ENCODE peak calls at places on chromosomes 1 and 21, in seven cellular contexts. One of them, this sample, is unnamed.

GRCh38 chr1:97123717-97124446 is 402.3 kb downstream of the PTBP2 start:
- DNase-seq in GM12865: no peak
- DNase-seq in sigmoid colon: no peak
- DNase-seq in heart left ventricle: no peak
- DNase-seq in PC-9: no peak
- DNase-seq in prostate gland: no peak
- DNase-seq in HFF-Myc: no peak
- DNase-seq in this sample: no peak

GRCh38 chr1:219206350-219206749 is 32.7 kb downstream of the LYPLAL1 start:
- DNase-seq in GM12865: no peak
- DNase-seq in sigmoid colon: no peak
- DNase-seq in heart left ventricle: no peak
- DNase-seq in PC-9: no peak
- DNase-seq in prostate gland: no peak
- DNase-seq in HFF-Myc: no peak
- DNase-seq in this sample: no peak

GRCh38 chr1:82565146-82565545 is 764.4 kb downstream of the ADGRL2 start:
- DNase-seq in GM12865: no peak
- DNase-seq in sigmoid colon: no peak
- DNase-seq in heart left ventricle: no peak
- DNase-seq in PC-9: peak
- DNase-seq in prostate gland: peak
- DNase-seq in HFF-Myc: peak
- DNase-seq in this sample: no peak

GRCh38 chr21:44987301-44987885 is 47.6 kb downstream of the SLX9 start:
- DNase-seq in GM12865: no peak
- DNase-seq in sigmoid colon: peak
- DNase-seq in heart left ventricle: no peak
- DNase-seq in PC-9: no peak
- DNase-seq in prostate gland: no peak
- DNase-seq in HFF-Myc: no peak
- DNase-seq in this sample: no peak

GRCh38 chr21:43585924-43586411 is 73.3 kb downstream of the HSF2BP start:
- DNase-seq in GM12865: no peak
- DNase-seq in sigmoid colon: peak
- DNase-seq in heart left ventricle: peak
- DNase-seq in PC-9: peak
- DNase-seq in prostate gland: peak
- DNase-seq in HFF-Myc: peak
- DNase-seq in this sample: no peak

GRCh38 chr1:160208179-160209040 is 3.2 kb downstream of the PEA15 start:
- DNase-seq in GM12865: no peak
- DNase-seq in sigmoid colon: no peak
- DNase-seq in heart left ventricle: peak
- DNase-seq in PC-9: no peak
- DNase-seq in prostate gland: no peak
- DNase-seq in HFF-Myc: no peak
- DNase-seq in this sample: no peak

GRCh38 chr1:59071289-59071688 is 225.6 kb upstream of the FGGY start:
- DNase-seq in GM12865: peak
- DNase-seq in sigmoid colon: no peak
- DNase-seq in heart left ventricle: no peak
- DNase-seq in PC-9: no peak
- DNase-seq in prostate gland: peak
- DNase-seq in HFF-Myc: no peak
- DNase-seq in this sample: no peak

GRCh38 chr1:204673909-204674701 is 11.4 kb downstream of the LRRN2 start:
- DNase-seq in GM12865: no peak
- DNase-seq in sigmoid colon: no peak
- DNase-seq in heart left ventricle: no peak
- DNase-seq in PC-9: no peak
- DNase-seq in prostate gland: no peak
- DNase-seq in HFF-Myc: no peak
- DNase-seq in this sample: no peak

GRCh38 chr1:46303872-46304326 is 401 bp downstream of the UQCRH start:
- DNase-seq in GM12865: no peak
- DNase-seq in sigmoid colon: no peak
- DNase-seq in heart left ventricle: no peak
- DNase-seq in PC-9: no peak
- DNase-seq in prostate gland: no peak
- DNase-seq in HFF-Myc: no peak
- DNase-seq in this sample: no peak

GRCh38 chr1:225813250-225813964 is 3.5 kb downstream of the EPHX1 start:
- DNase-seq in GM12865: no peak
- DNase-seq in sigmoid colon: peak
- DNase-seq in heart left ventricle: peak
- DNase-seq in PC-9: peak
- DNase-seq in prostate gland: no peak
- DNase-seq in HFF-Myc: no peak
- DNase-seq in this sample: no peak

GRCh38 chr1:2969011-2969869 is 52.0 kb upstream of the ACTRT2 start:
- DNase-seq in GM12865: no peak
- DNase-seq in sigmoid colon: peak
- DNase-seq in heart left ventricle: no peak
- DNase-seq in PC-9: no peak
- DNase-seq in prostate gland: no peak
- DNase-seq in HFF-Myc: no peak
- DNase-seq in this sample: no peak

GRCh38 chr1:119286587-119287181 is 81.9 kb upstream of the HAO2 start:
- DNase-seq in GM12865: peak
- DNase-seq in sigmoid colon: no peak
- DNase-seq in heart left ventricle: no peak
- DNase-seq in PC-9: peak
- DNase-seq in prostate gland: peak
- DNase-seq in HFF-Myc: no peak
- DNase-seq in this sample: peak

GRCh38 chr1:241503444-241503843 is 16.1 kb downstream of the FH start:
- DNase-seq in GM12865: no peak
- DNase-seq in sigmoid colon: no peak
- DNase-seq in heart left ventricle: no peak
- DNase-seq in PC-9: no peak
- DNase-seq in prostate gland: no peak
- DNase-seq in HFF-Myc: no peak
- DNase-seq in this sample: no peak

DNA sequence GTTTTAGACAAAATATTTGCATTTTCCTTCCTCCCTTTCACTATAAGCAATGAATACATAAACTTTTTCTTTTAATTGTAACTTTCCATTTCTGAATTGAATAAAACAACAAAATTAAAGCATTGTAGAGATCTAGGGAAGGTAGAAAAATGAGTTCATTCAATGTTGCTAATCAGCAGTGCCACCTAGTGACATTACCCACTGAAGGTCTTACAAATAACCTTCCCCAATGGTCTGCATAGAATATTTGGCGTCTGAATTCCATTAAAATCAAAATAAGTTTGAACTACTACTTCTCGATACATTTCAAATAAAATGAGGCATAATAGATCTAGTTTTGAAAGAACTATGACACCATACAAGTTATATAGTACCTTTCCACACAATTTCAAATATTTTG is 19.6 kb downstream of the FH start:
- DNase-seq in GM12865: no peak
- DNase-seq in sigmoid colon: no peak
- DNase-seq in heart left ventricle: no peak
- DNase-seq in PC-9: no peak
- DNase-seq in prostate gland: no peak
- DNase-seq in HFF-Myc: no peak
- DNase-seq in this sample: no peak
- TF ChIP-seq CTCF in GM12865: peak
- TF ChIP-seq CTCF in sigmoid colon: no peak
- TF ChIP-seq CTCF in heart left ventricle: no peak
- TF ChIP-seq CTCF in PC-9: peak
- TF ChIP-seq CTCF in prostate gland: no peak
- TF ChIP-seq CTCF in HFF-Myc: peak
- TF ChIP-seq CTCF in this sample: peak

GRCh38 chr21:41069305-41069642 is 98.7 kb upstream of the BACE2 start:
- DNase-seq in GM12865: no peak
- DNase-seq in sigmoid colon: no peak
- DNase-seq in heart left ventricle: no peak
- DNase-seq in PC-9: no peak
- DNase-seq in prostate gland: no peak
- DNase-seq in HFF-Myc: no peak
- DNase-seq in this sample: no peak
- TF ChIP-seq CTCF in GM12865: no peak
- TF ChIP-seq CTCF in sigmoid colon: no peak
- TF ChIP-seq CTCF in heart left ventricle: no peak
- TF ChIP-seq CTCF in PC-9: peak
- TF ChIP-seq CTCF in prostate gland: no peak
- TF ChIP-seq CTCF in HFF-Myc: no peak
- TF ChIP-seq CTCF in this sample: no peak

DNA sequence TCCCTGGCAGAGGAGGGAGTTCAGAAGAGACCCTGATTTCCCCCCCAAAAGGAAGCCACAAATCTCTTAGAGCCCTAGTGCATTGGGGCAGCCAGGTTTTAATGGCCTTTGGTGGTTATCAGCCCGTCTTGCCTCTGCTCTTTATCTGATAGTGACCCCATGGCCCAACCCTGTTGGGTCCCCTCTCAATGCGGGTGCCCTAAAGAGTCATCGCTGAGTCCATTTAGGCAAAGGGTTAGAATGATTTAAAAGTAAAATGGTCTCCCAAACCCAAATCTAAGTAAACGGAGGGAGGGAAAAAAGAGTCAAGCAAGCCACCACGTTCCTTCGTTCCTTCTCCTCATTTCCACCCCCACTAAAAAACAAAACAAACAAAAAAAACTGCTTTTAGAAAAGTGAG is 164.0 kb downstream of the RUNX1 start:
- DNase-seq in GM12865: no peak
- DNase-seq in sigmoid colon: no peak
- DNase-seq in heart left ventricle: no peak
- DNase-seq in PC-9: no peak
- DNase-seq in prostate gland: no peak
- DNase-seq in HFF-Myc: no peak
- DNase-seq in this sample: no peak
- TF ChIP-seq CTCF in GM12865: no peak
- TF ChIP-seq CTCF in sigmoid colon: no peak
- TF ChIP-seq CTCF in heart left ventricle: no peak
- TF ChIP-seq CTCF in PC-9: no peak
- TF ChIP-seq CTCF in prostate gland: no peak
- TF ChIP-seq CTCF in HFF-Myc: no peak
- TF ChIP-seq CTCF in this sample: no peak

DNA sequence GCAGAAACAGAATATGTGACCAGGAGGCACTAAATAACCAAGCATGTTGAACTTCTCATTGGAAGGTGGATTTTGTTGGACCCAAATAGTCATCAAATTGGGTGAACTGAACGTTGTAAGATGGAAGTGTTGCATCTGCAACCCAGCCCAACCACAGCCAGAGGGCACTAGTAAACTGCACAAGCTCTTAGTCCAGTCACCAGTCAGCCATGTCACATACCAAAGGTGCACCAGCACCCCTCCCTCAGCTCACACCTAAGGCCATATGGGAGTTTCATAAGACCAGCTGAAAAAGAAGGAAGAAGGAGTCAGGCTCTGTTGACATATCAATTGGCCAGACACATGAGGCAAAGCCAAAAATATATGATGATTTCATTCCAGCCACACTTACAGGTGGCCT is 481.7 kb upstream of the NR5A2 start:
- DNase-seq in GM12865: peak
- DNase-seq in sigmoid colon: no peak
- DNase-seq in heart left ventricle: no peak
- DNase-seq in PC-9: peak
- DNase-seq in prostate gland: no peak
- DNase-seq in HFF-Myc: no peak
- DNase-seq in this sample: no peak
- TF ChIP-seq CTCF in GM12865: no peak
- TF ChIP-seq CTCF in sigmoid colon: no peak
- TF ChIP-seq CTCF in heart left ventricle: no peak
- TF ChIP-seq CTCF in PC-9: peak
- TF ChIP-seq CTCF in prostate gland: no peak
- TF ChIP-seq CTCF in HFF-Myc: peak
- TF ChIP-seq CTCF in this sample: peak

GRCh38 chr1:235601087-235601486 is 48.5 kb downstream of the GNG4 start:
- DNase-seq in GM12865: no peak
- DNase-seq in sigmoid colon: no peak
- DNase-seq in heart left ventricle: no peak
- DNase-seq in PC-9: no peak
- DNase-seq in prostate gland: no peak
- DNase-seq in HFF-Myc: no peak
- DNase-seq in this sample: no peak

GRCh38 chr1:235595079-235595478 is 54.5 kb downstream of the GNG4 start:
- DNase-seq in GM12865: no peak
- DNase-seq in sigmoid colon: no peak
- DNase-seq in heart left ventricle: no peak
- DNase-seq in PC-9: no peak
- DNase-seq in prostate gland: no peak
- DNase-seq in HFF-Myc: no peak
- DNase-seq in this sample: no peak

GRCh38 chr1:235599536-235599935 is 50.0 kb downstream of the GNG4 start:
- DNase-seq in GM12865: no peak
- DNase-seq in sigmoid colon: no peak
- DNase-seq in heart left ventricle: no peak
- DNase-seq in PC-9: no peak
- DNase-seq in prostate gland: no peak
- DNase-seq in HFF-Myc: no peak
- DNase-seq in this sample: no peak

GRCh38 chr1:235597867-235598553 is 51.6 kb downstream of the GNG4 start:
- DNase-seq in GM12865: no peak
- DNase-seq in sigmoid colon: no peak
- DNase-seq in heart left ventricle: no peak
- DNase-seq in PC-9: peak
- DNase-seq in prostate gland: no peak
- DNase-seq in HFF-Myc: peak
- DNase-seq in this sample: no peak
- TF ChIP-seq CTCF in GM12865: peak
- TF ChIP-seq CTCF in sigmoid colon: no peak
- TF ChIP-seq CTCF in heart left ventricle: peak
- TF ChIP-seq CTCF in PC-9: peak
- TF ChIP-seq CTCF in prostate gland: peak
- TF ChIP-seq CTCF in HFF-Myc: peak
- TF ChIP-seq CTCF in this sample: no peak

GRCh38 chr1:117710710-117711109 is 104.9 kb downstream of the TENT5C start:
- DNase-seq in GM12865: peak
- DNase-seq in sigmoid colon: no peak
- DNase-seq in heart left ventricle: no peak
- DNase-seq in PC-9: no peak
- DNase-seq in prostate gland: no peak
- DNase-seq in HFF-Myc: no peak
- DNase-seq in this sample: no peak
- TF ChIP-seq CTCF in GM12865: peak
- TF ChIP-seq CTCF in sigmoid colon: no peak
- TF ChIP-seq CTCF in heart left ventricle: no peak
- TF ChIP-seq CTCF in PC-9: peak
- TF ChIP-seq CTCF in prostate gland: no peak
- TF ChIP-seq CTCF in HFF-Myc: peak
- TF ChIP-seq CTCF in this sample: peak

This sample was measured in GM20000.